ENCODE peak calls at places on chromosomes 11 and 22, in six cellular contexts. N is CD8-positive, alpha-beta T cell; B is foreskin keratinocyte; K is MCF 10A; T is tibial artery; X is GM13977. L is an unnamed sample.

GRCh38 chr11:73152861-73153483 is 10.9 kb upstream of the FCHSD2 start:
- DNase-seq in X (peak), K (no peak), N (peak), B (no peak), T (no peak), L (no peak)

GRCh38 chr11:111521132-111521531 is 6.6 kb downstream of the HOATZ start:
- DNase-seq in N (no peak), X (no peak), T (no peak), B (peak), K (no peak), L (no peak)

GRCh38 chr22:40123387-40123786 is 54.3 kb upstream of the TNRC6B start:
- DNase-seq in K (no peak), X (no peak), N (no peak), B (no peak), T (peak), L (no peak)

GRCh38 chr11:131682373-131683015 is 312.1 kb downstream of the NTM start:
- DNase-seq in X (no peak), B (no peak), T (no peak), K (no peak), N (no peak), L (no peak)

GRCh38 chr11:119366690-119367620 is 14.5 kb downstream of the USP2 start:
- DNase-seq in N (no peak), K (no peak), T (no peak), X (no peak), B (no peak), L (no peak)

GRCh38 chr11:114610984-114611944 is 15.7 kb upstream of the NXPE4 start:
- DNase-seq in X (no peak), T (no peak), B (no peak), K (no peak), N (no peak), L (no peak)

GRCh38 chr11:130420478-130421198 is 7.8 kb downstream of the ADAMTS8 start:
- DNase-seq in T (no peak), K (peak), N (no peak), B (no peak), X (no peak), L (no peak)

GRCh38 chr11:431921-432320 is 9.9 kb downstream of the ANO9 start:
- DNase-seq in X (no peak), T (no peak), N (no peak), B (no peak), K (no peak), L (no peak)

GRCh38 chr22:50150161-50151129 is 20.1 kb upstream of the PANX2 start:
- DNase-seq in T (no peak), B (no peak), X (no peak), N (no peak), K (no peak), L (no peak)

GRCh38 chr11:7537260-7537659 is 23.5 kb downstream of the PPFIBP2 start:
- DNase-seq in B (no peak), T (no peak), K (no peak), X (no peak), N (no peak), L (no peak)

GRCh38 chr22:48758021-48758561 is 1069.6 kb downstream of the BRD1 start:
- DNase-seq in T (peak), X (peak), B (no peak), N (peak), K (no peak), L (no peak)

DNA sequence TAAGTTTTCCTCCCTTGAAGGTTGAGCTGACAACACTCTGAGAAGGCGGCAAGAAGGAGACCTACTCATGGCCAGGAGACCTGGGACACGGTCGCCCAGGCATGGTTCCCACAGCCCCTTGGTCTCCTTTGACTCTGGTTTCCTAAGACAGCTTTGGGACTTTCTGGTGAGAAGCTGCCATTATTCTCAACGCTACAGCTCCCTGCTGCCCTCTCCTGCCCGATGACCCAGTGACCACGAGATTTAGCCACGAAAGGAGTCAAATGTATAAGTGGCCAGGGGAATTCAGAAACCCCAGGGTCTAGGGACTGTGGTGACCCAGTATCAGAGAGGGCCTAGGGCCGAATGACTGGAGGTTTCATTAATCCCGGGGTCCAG is 696 bp upstream of the SDF2L1 start:
- DNase-seq in K (peak), T (peak), X (peak), B (no peak), N (no peak), L (peak)
- TF ChIP-seq CTCF in K (peak), T (peak), X (peak), B (peak), N (no peak), L (peak)

GRCh38 chr22:29817724-29818123 is 20.4 kb downstream of the ASCC2 start:
- DNase-seq in X (no peak), B (no peak), K (no peak), T (no peak), N (no peak), L (no peak)

GRCh38 chr22:29816980-29817379 is 21.1 kb downstream of the ASCC2 start:
- DNase-seq in K (no peak), X (no peak), T (no peak), B (peak), N (no peak), L (no peak)

GRCh38 chr22:29816128-29816527 is 21.9 kb downstream of the ASCC2 start:
- DNase-seq in B (peak), N (no peak), X (no peak), K (no peak), T (peak), L (no peak)

GRCh38 chr22:29815580-29815979 is 22.5 kb downstream of the ASCC2 start:
- DNase-seq in X (no peak), B (no peak), T (no peak), N (no peak), K (no peak), L (no peak)

GRCh38 chr22:29816539-29816938 is 21.5 kb downstream of the ASCC2 start:
- DNase-seq in N (no peak), K (no peak), B (no peak), T (no peak), X (no peak), L (no peak)
- TF ChIP-seq CTCF in N (no peak), K (no peak), B (no peak), T (no peak), X (no peak), L (no peak)

DNA sequence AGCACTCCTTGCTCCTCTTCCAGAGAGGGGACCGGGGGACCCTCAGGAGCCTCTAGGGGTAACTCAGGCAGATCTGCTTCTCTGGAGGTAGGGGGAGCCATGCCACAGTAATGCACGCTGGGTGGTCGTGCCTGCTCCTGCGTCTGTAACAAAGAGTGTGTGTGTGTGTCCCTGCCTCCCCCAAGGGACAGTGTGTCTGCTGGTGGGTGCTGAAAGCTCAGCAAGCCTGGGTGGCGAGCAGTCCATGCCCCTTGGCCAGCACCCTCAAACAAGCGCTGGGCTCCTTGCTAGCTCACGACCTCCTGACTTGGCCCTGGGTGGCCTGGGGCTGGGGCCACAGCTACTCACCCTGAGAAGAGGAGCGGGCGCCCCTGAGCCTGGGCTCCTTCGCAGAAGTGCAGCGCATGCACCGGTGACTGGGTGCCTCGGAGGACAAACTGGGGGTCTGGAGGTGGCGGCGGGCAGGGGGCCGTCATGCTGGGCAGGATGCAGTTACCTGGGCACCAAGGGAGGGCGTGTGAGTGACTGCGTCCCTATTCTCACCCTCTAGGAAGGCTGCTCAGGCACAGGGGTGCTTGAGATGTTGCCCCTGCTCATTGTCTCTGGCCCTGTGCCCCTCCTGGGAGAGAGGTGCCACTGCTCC is 33.7 kb downstream of the GNB1L start:
- DNase-seq in N (no peak), B (no peak), K (no peak), X (no peak), T (no peak), L (no peak)
- TF ChIP-seq CTCF in N (no peak), B (peak), K (no peak), X (no peak), T (no peak), L (no peak)

DNA sequence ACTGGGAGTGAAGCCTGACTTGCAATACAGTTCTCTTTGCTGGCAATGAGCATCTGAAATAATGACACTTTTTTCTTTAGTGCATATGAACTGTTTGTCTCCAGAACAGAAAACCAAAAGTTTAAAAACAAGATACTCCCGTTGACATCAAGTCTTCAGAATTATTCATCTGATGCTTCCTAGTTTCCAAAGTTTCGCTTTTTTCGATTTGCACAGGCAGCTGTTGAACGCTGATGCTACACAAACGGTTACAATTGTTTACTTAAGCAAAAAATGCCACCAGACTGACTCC is 612 bp upstream of the BIRC2 start:
- DNase-seq in K (no peak), N (no peak), T (no peak), X (no peak), B (no peak), L (no peak)
- TF ChIP-seq CTCF in K (no peak), N (no peak), T (no peak), X (no peak), B (no peak), L (no peak)

GRCh38 chr11:5394091-5394490 is 10.5 kb downstream of the OR51M1 start:
- DNase-seq in N (no peak), X (no peak), T (no peak), B (no peak), K (no peak), L (no peak)

GRCh38 chr11:5384335-5384734 is 723 bp downstream of the OR51M1 start:
- DNase-seq in B (no peak), T (no peak), N (no peak), K (no peak), X (no peak), L (no peak)

GRCh38 chr11:5390210-5390609 is 6.6 kb downstream of the OR51M1 start:
- DNase-seq in N (no peak), T (no peak), K (no peak), X (no peak), B (no peak), L (no peak)
- TF ChIP-seq CTCF in N (no peak), T (no peak), K (no peak), X (no peak), B (no peak), L (no peak)

GRCh38 chr11:110253525-110253924 is 42.9 kb downstream of the RDX start:
- DNase-seq in B (no peak), X (no peak), T (no peak), N (no peak), K (no peak), L (no peak)
- TF ChIP-seq CTCF in B (no peak), X (no peak), T (no peak), N (no peak), K (no peak), L (no peak)

GRCh38 chr22:24205438-24206189 is 24.3 kb downstream of the SUSD2 start:
- DNase-seq in B (no peak), T (no peak), X (no peak), N (no peak), K (peak), L (no peak)
- TF ChIP-seq CTCF in B (peak), T (no peak), X (no peak), N (no peak), K (peak), L (no peak)